ENCODE peak calls at places on chromosomes 1 and 21, in four cellular contexts. G is PC-9, S is HFF-Myc, X is cardiac fibroblast. T is an unnamed sample.

GRCh38 chr1:55214903-55215193 is 316 bp downstream of the USP24 start:
- DNase-seq in G (no peak), S (no peak), X (no peak), T (peak; percentile 61)

GRCh38 chr1:162213281-162213909 is 143.9 kb downstream of the NOS1AP start:
- DNase-seq in G (peak; percentile 63), S (no peak), X (no peak), T (peak; percentile 24)

GRCh38 chr1:38898653-38899230 is 17.4 kb upstream of the GJA9 start:
- DNase-seq in G (no peak), S (no peak), X (peak; percentile 18), T (no peak)

GRCh38 chr1:28887418-28887834 is 26.9 kb upstream of the EPB41 start:
- DNase-seq in G (no peak), S (no peak), X (no peak), T (peak; percentile 60)

GRCh38 chr1:67818162-67818561 is 15.1 kb downstream of the GNG12 start:
- DNase-seq in G (no peak), S (no peak), X (peak; percentile 36), T (no peak)

GRCh38 chr1:102879439-102879993 is 228.8 kb downstream of the COL11A1 start:
- DNase-seq in G (peak; percentile 82), S (peak; percentile 22), X (peak; percentile 94), T (no peak)

GRCh38 chr21:46667191-46667734 is 31.8 kb downstream of the PRMT2 start:
- DNase-seq in G (peak; percentile 42), S (no peak), X (peak; percentile 54), T (no peak)

GRCh38 chr1:29893806-29894205 is 657.5 kb downstream of the PTPRU start:
- DNase-seq in G (no peak), S (no peak), X (no peak), T (no peak)

GRCh38 chr1:77830946-77831345 is 51.5 kb downstream of the MIGA1 start:
- DNase-seq in G (no peak), S (no peak), X (no peak), T (no peak)

GRCh38 chr1:160062134-160062533 is 7.8 kb downstream of the KCNJ10 start:
- DNase-seq in G (no peak), S (no peak), X (no peak), T (no peak)

GRCh38 chr21:39313042-39313456 is 383 bp downstream of the BRWD1 start:
- DNase-seq in G (no peak), S (no peak), X (no peak), T (no peak)

GRCh38 chr1:2166695-2167094 is 27.9 kb downstream of the FAAP20 start:
- DNase-seq in G (no peak), S (no peak), X (no peak), T (no peak)

GRCh38 chr1:37255111-37255795 is 219.1 kb upstream of the ZC3H12A start:
- DNase-seq in G (no peak), S (no peak), X (no peak), T (peak; percentile 58)

GRCh38 chr1:186722711-186723309 is 42.6 kb upstream of the PTGS2 start:
- DNase-seq in G (peak; percentile 44), S (peak; percentile 42), X (peak; percentile 72), T (peak; percentile 70)

GRCh38 chr1:169340882-169341281 is 26.7 kb downstream of the NME7 start:
- DNase-seq in G (no peak), S (no peak), X (no peak), T (no peak)

GRCh38 chr1:177431123-177431522 is 260.4 kb downstream of the BRINP2 start:
- DNase-seq in G (no peak), S (no peak), X (no peak), T (no peak)

GRCh38 chr1:236282159-236282716 is 480 bp upstream of the ERO1B start:
- DNase-seq in G (no peak), S (no peak), X (no peak), T (no peak)

GRCh38 chr1:36321119-36321951 is 2.1 kb downstream of the EVA1B start:
- DNase-seq in G (no peak), S (peak; percentile 90), X (peak; percentile 93), T (peak; percentile 94)

GRCh38 chr1:3461934-3462275 is 7.4 kb downstream of the ARHGEF16 start:
- DNase-seq in G (no peak), S (no peak), X (no peak), T (no peak)

GRCh38 chr21:44939532-44940115 is at the start of gene SLX9:
- DNase-seq in G (peak; percentile 55), S (peak; percentile 24), X (peak; percentile 73), T (peak; percentile 92)

GRCh38 chr1:6350416-6351088 is 43.0 kb downstream of the ACOT7 start:
- DNase-seq in G (peak; percentile 64), S (no peak), X (no peak), T (no peak)

GRCh38 chr1:214264196-214264595 is 16.8 kb upstream of the SMYD2 start:
- DNase-seq in G (no peak), S (no peak), X (no peak), T (no peak)

GRCh38 chr1:81838600-81839218 is 38.0 kb downstream of the ADGRL2 start:
- DNase-seq in G (no peak), S (no peak), X (no peak), T (no peak)

GRCh38 chr21:44331650-44332306 is 7.4 kb downstream of the CFAP410 start:
- DNase-seq in G (no peak), S (peak; percentile 32), X (no peak), T (no peak)

GRCh38 chr1:55640708-55641473 is 425.7 kb upstream of the USP24 start:
- DNase-seq in G (no peak), S (peak; percentile 37), X (peak; percentile 74), T (peak; percentile 64)

GRCh38 chr1:247212914-247213617 is 41.2 kb upstream of the ZNF124 start:
- DNase-seq in G (no peak), S (no peak), X (no peak), T (no peak)

GRCh38 chr1:166944186-166944967 is 31.0 kb downstream of the ILDR2 start:
- DNase-seq in G (no peak), S (no peak), X (peak; percentile 35), T (no peak)

GRCh38 chr1:6151291-6151822 is 28.8 kb downstream of the CHD5 start:
- DNase-seq in G (no peak), S (no peak), X (no peak), T (no peak)

GRCh38 chr1:109824349-109825115 is 60.8 kb upstream of the EPS8L3 start:
- DNase-seq in G (no peak), S (no peak), X (no peak), T (no peak)

GRCh38 chr1:236143104-236143948 is 987 bp downstream of the GPR137B start:
- DNase-seq in G (no peak), S (no peak), X (peak; percentile 80), T (peak; percentile 63)

GRCh38 chr1:172928412-172928811 is 122.3 kb downstream of the TNFSF18 start:
- DNase-seq in G (no peak), S (no peak), X (peak; percentile 92), T (no peak)

GRCh38 chr1:11376981-11377583 is 101.9 kb upstream of the DISP3 start:
- DNase-seq in G (no peak), S (no peak), X (no peak), T (no peak)

GRCh38 chr1:209072481-209072880 is 511.0 kb upstream of the CAMK1G start:
- DNase-seq in G (no peak), S (no peak), X (no peak), T (no peak)

GRCh38 chr21:26842976-26843911 is 2.0 kb downstream of the ADAMTS1 start:
- DNase-seq in G (no peak), S (peak; percentile 87), X (peak; percentile 98), T (peak; percentile 95)

GRCh38 chr1:160260436-160261382 is 1.6 kb downstream of the DCAF8 start:
- DNase-seq in G (peak; percentile 49), S (peak; percentile 77), X (peak; percentile 92), T (peak; percentile 73)

GRCh38 chr1:25879675-25880074 is 4.2 kb upstream of the PAQR7 start:
- DNase-seq in G (peak; percentile 40), S (no peak), X (no peak), T (no peak)

GRCh38 chr1:44316231-44316759 is 38.8 kb downstream of the ERI3 start:
- DNase-seq in G (no peak), S (no peak), X (no peak), T (peak; percentile 22)

GRCh38 chr1:93585059-93585966 is 96.3 kb downstream of the BCAR3 start:
- DNase-seq in G (peak; percentile 100), S (no peak), X (peak; percentile 67), T (peak; percentile 92)

GRCh38 chr1:18542351-18542750 is 61.6 kb downstream of the KLHDC7A start:
- DNase-seq in G (no peak), S (no peak), X (no peak), T (no peak)

GRCh38 chr1:236209185-236209584 is 66.8 kb downstream of the GPR137B start:
- DNase-seq in G (no peak), S (no peak), X (no peak), T (no peak)

GRCh38 chr1:203772836-203773235 is 7.9 kb downstream of the LAX1 start:
- DNase-seq in G (no peak), S (no peak), X (no peak), T (no peak)

GRCh38 chr1:203778789-203779188 is 13.8 kb downstream of the LAX1 start:
- DNase-seq in G (no peak), S (no peak), X (no peak), T (no peak)

GRCh38 chr1:203771901-203772301 is 6.9 kb downstream of the LAX1 start:
- DNase-seq in G (no peak), S (no peak), X (peak; percentile 19), T (peak; percentile 56)

GRCh38 chr1:203777596-203777995 is 12.6 kb downstream of the LAX1 start:
- DNase-seq in G (no peak), S (no peak), X (no peak), T (no peak)

DNA sequence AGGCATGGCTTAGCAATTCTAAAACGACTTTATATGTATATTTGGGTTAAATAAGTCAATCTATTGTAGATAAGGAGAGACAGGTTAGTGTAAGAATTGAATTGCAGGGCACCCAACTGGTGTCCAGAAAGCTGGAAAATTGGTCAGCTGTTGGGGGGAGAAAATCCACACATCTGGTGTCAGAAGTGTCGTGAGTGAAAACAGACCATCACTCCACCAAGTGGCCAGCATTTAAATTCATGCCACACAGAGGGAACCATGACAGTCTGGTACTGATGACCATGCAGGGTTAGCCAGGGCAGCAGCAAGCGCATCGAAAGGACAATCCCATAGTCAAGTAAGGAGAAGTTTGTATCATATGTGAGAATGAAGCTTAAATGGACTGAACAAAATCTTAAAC is 11.7 kb downstream of the LAX1 start:
- DNase-seq in G (no peak), S (no peak), X (no peak), T (no peak)
- TF ChIP-seq CTCF in G (no peak), S (no peak), X (no peak), T (peak; percentile 12)

GRCh38 chr1:46413596-46413985 is 19.5 kb downstream of the FAAH start:
- DNase-seq in G (no peak), S (no peak), X (peak; percentile 10), T (no peak)
- TF ChIP-seq CTCF in G (peak; percentile 41), S (peak; percentile 40), X (peak; percentile 46), T (peak; percentile 8)

GRCh38 chr1:239386453-239387303 is at the start of gene CHRM3:
- DNase-seq in G (no peak), S (no peak), X (peak; percentile 3), T (peak; percentile 75)
- TF ChIP-seq CTCF in G (no peak), S (no peak), X (no peak), T (no peak)

DNA sequence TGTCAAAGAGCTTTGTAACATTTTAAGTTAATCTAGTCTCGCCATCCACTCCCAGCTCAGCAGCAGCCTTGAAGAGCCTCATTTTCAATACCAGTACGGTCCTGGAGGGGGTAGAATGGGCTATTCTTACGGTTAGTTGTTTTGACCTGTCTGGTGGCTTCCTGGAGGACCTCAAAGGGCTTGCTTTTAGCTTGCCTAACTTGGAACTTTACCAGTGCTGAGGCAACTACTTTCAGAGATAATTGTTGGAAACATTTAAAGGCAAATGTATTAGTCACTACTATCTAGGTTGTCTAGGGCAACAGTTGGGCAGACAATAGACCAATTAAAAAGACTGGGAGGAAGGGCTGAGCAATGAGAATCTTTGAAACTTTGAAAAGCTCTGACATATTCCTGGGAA is 56.0 kb downstream of the TTLL7 start:
- DNase-seq in G (no peak), S (no peak), X (peak; percentile 64), T (no peak)
- TF ChIP-seq CTCF in G (no peak), S (no peak), X (no peak), T (no peak)

T was measured in hepatocyte.